ENCODE peak calls at places on chromosomes 16 and 17, in six cellular contexts. H, E, P, R, I and C are unnamed samples.

GRCh38 chr16:1779234-1779701 is 3.1 kb downstream of the SPSB3 start:
- DNase-seq in E (no peak), P (no peak), H (no peak), R (no peak), I (no peak), C (no peak)

GRCh38 chr16:56789360-56789759 is 59.4 kb downstream of the NUP93 start:
- DNase-seq in R (no peak), E (no peak), P (peak), H (no peak), I (peak), C (no peak)

GRCh38 chr16:23679274-23679985 is 741 bp downstream of the PLK1 start:
- DNase-seq in H (peak), R (peak), P (peak), I (peak), E (no peak), C (peak)

GRCh38 chr17:81713004-81713555 is 996 bp downstream of the SLC25A10 start:
- DNase-seq in I (peak), E (no peak), R (no peak), H (no peak), P (no peak), C (no peak)

GRCh38 chr17:74840500-74840899 is 19.2 kb downstream of the GRIN2C start:
- DNase-seq in P (no peak), E (no peak), H (no peak), I (no peak), R (no peak), C (no peak)

GRCh38 chr17:77228224-77229215 is 87.8 kb downstream of the SEC14L1 start:
- DNase-seq in R (no peak), H (no peak), I (no peak), P (no peak), E (no peak), C (no peak)

GRCh38 chr17:34369571-34369970 is 6.5 kb upstream of the CCL1 start:
- DNase-seq in I (no peak), P (no peak), H (no peak), R (no peak), E (no peak), C (no peak)

GRCh38 chr17:57772774-57773173 is 27.7 kb upstream of the CCDC182 start:
- DNase-seq in R (no peak), P (no peak), I (no peak), H (no peak), E (no peak), C (no peak)

GRCh38 chr17:3977387-3977786 is 13.2 kb upstream of the ATP2A3 start:
- DNase-seq in I (no peak), P (no peak), H (no peak), E (no peak), R (no peak), C (no peak)

GRCh38 chr16:24645739-24646645 is 83.5 kb upstream of the TNRC6A start:
- DNase-seq in E (no peak), I (peak), H (no peak), P (no peak), R (no peak), C (no peak)

GRCh38 chr17:45889579-45889978 is 4.8 kb upstream of the MAPT start:
- DNase-seq in H (no peak), R (no peak), I (no peak), E (no peak), P (no peak), C (no peak)

DNA sequence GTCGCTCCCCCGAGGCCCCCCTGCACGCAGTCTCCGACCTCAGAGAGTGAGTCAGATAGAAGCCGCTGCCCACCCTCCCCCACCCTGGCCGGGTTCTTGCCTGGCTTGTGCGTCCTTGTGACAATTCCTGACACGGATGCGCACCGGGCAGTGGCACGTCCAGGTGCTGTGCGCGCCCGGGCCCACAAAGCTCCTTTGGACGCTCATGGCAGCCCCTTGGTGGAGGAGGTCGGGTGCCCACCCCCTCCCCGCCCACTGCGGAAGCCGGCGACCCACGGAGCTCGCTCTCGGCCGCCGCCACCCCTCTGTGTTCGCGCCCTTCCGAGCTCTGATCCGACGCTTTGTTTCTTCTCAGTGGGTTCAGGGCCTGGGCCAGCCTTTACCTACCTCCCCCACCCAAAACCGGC is 662 bp upstream of the TUBB3 start:
- DNase-seq in H (peak), I (peak), E (no peak), R (no peak), P (peak), C (no peak)
- TF ChIP-seq POLR2A in H (no peak), I (peak), E (no peak), R (no peak), P (no peak), C (no peak)

GRCh38 chr17:65294184-65294719 is 157.1 kb downstream of the RGS9 start:
- DNase-seq in H (peak), P (peak), I (peak), E (no peak), R (peak), C (peak)
- TF ChIP-seq TAF1 in H (peak), P (no peak), I (no peak), E (no peak), R (no peak), C (no peak)

GRCh38 chr16:30121741-30122620 is 1.0 kb downstream of the MAPK3 start:
- DNase-seq in P (no peak), I (no peak), H (peak), E (no peak), R (no peak), C (no peak)
- TF ChIP-seq POLR2AphosphoS5 in P (no peak), I (no peak), H (no peak), E (no peak), R (no peak), C (no peak)

GRCh38 chr17:28334176-28334575 is 1.1 kb downstream of the IFT20 start:
- DNase-seq in I (no peak), R (no peak), H (no peak), P (peak), E (no peak), C (no peak)

GRCh38 chr17:28334666-28335200 is 539 bp downstream of the IFT20 start:
- DNase-seq in H (no peak), P (no peak), E (no peak), R (no peak), I (no peak), C (no peak)

GRCh38 chr17:28335959-28336871 is 654 bp downstream of the TNFAIP1 start:
- DNase-seq in H (peak), E (no peak), I (peak), R (no peak), P (peak), C (no peak)

GRCh38 chr17:28333083-28333746 is 2.1 kb downstream of the IFT20 start:
- DNase-seq in R (no peak), I (no peak), E (no peak), H (no peak), P (no peak), C (no peak)

DNA sequence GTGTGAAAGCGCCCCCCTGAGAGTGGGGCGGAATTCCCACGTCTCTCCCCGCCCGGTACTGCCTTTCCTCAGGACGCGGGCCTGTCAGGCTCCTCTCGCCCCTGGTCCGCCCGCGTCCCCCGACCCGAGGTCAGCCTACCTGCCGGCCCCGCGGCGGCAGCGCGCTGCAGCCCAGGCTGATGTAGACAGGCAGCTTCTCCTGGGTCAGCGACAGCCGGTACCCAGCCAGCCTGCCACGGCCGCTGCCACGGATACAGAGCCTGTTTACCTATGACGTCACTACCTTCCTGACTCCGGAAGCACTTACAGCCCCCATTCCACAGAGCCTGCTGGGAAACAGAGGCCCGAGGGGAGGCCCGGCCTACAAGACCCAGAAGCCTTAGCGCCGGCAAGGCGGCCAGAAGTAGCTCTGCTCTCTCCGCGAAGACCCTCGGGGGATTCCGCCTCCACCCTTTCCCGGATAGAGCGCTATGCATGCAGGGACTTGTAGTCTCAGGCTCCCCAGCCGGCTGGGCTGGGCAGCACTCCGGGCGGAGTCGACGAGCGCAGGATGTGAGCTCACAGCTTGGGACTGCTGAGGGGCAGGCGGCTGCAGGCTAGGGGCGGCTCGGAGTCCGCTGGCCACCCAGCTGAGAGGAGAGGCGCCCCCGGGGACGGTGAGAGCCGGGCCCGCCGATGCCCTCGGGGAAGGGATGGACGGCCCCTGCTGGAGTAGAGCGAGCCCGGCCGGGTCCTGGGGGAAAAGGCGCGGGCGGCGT is at the start of the genes IFT20 and TNFAIP1:
- DNase-seq in H (peak), E (peak), R (peak), I (peak), P (peak), C (peak)
- TF ChIP-seq POLR2A in H (peak), E (peak), R (peak), I (peak), P (peak), C (no peak)

GRCh38 chr17:9645858-9646555 is 690 bp downstream of the USP43 start:
- DNase-seq in E (no peak), P (peak), R (peak), I (peak), H (peak), C (peak)
- TF ChIP-seq TAF1 in E (no peak), P (no peak), R (no peak), I (no peak), H (peak), C (no peak)